ENCODE peak calls at places on chromosomes 13 and 19, in seven cellular contexts. F is NCI-H1436; L is non-pigmented ciliary epithelial cell; B is neural progenitor cell; U is stimulated activated CD4-positive, alpha-beta T cell treated with anti-CD3 and anti-CD28 coated beads, Interleukin-4, amount 100 ng/mL, for 24 hours; Z is A172; J is ecto neural progenitor cell. K is an unnamed sample.

GRCh38 chr19:19647037-19647835 is 3.8 kb upstream of the GMIP start:
- DNase-seq in F (no peak), L (no peak), B (no peak), U (no peak), Z (no peak), J (no peak), K (no peak)

GRCh38 chr19:40270362-40271089 is 14.6 kb downstream of the AKT2 start:
- DNase-seq in F (no peak), L (no peak), B (peak; percentile 39), U (no peak), Z (no peak), J (peak; percentile 48), K (peak; percentile 51)

GRCh38 chr13:112441779-112442310 is 65.7 kb downstream of the SPACA7 start:
- DNase-seq in F (no peak), L (no peak), B (no peak), U (no peak), Z (no peak), J (peak; percentile 43), K (peak; percentile 35)

GRCh38 chr19:58181902-58182576 is 822 bp upstream of the ZNF274 start:
- DNase-seq in F (peak; percentile 25), L (no peak), B (peak; percentile 47), U (peak; percentile 69), Z (peak; percentile 49), J (peak; percentile 49), K (peak; percentile 59)

GRCh38 chr13:20174656-20175405 is 14.0 kb upstream of the GJA3 start:
- DNase-seq in F (no peak), L (peak; percentile 61), B (no peak), U (peak; percentile 83), Z (peak; percentile 95), J (no peak), K (peak; percentile 96)

GRCh38 chr19:58586131-58586765 is 13.1 kb upstream of the MZF1 start:
- DNase-seq in F (no peak), L (no peak), B (no peak), U (peak; percentile 3), Z (no peak), J (peak; percentile 29), K (peak; percentile 41)

GRCh38 chr19:1935484-1936208 is 5.3 kb upstream of the CSNK1G2 start:
- DNase-seq in F (no peak), L (no peak), B (no peak), U (no peak), Z (peak; percentile 35), J (no peak), K (no peak)

GRCh38 chr19:40090256-40091204 is at the start of gene ZNF780A:
- DNase-seq in F (peak; percentile 42), L (no peak), B (peak; percentile 84), U (peak; percentile 80), Z (peak; percentile 57), J (peak; percentile 92), K (peak; percentile 93)

GRCh38 chr19:57263244-57263643 is 17.0 kb upstream of the ZNF460 start:
- DNase-seq in F (no peak), L (no peak), B (no peak), U (no peak), Z (no peak), J (no peak), K (peak; percentile 39)

GRCh38 chr19:35224681-35225604 is 3.6 kb downstream of the FAM187B start:
- DNase-seq in F (no peak), L (no peak), B (no peak), U (peak; percentile 3), Z (no peak), J (peak; percentile 46), K (peak; percentile 48)

GRCh38 chr13:110347535-110348308 is 40.6 kb downstream of the COL4A2 start:
- DNase-seq in F (no peak), L (no peak), B (no peak), U (no peak), Z (peak; percentile 89), J (no peak), K (peak; percentile 96)

GRCh38 chr13:111159362-111160320 is 44.5 kb downstream of the ARHGEF7 start:
- DNase-seq in F (no peak), L (no peak), B (no peak), U (no peak), Z (no peak), J (no peak), K (no peak)

GRCh38 chr19:1754651-1755466 is 1.6 kb downstream of the ONECUT3 start:
- DNase-seq in F (no peak), L (no peak), B (peak; percentile 70), U (no peak), Z (no peak), J (no peak), K (no peak)

GRCh38 chr13:46342538-46342937 is 44.5 kb downstream of the RUBCNL start:
- DNase-seq in F (no peak), L (no peak), B (no peak), U (no peak), Z (no peak), J (no peak), K (no peak)

GRCh38 chr13:79548886-79549285 is 67.9 kb downstream of the NDFIP2 start:
- DNase-seq in F (no peak), L (no peak), B (no peak), U (no peak), Z (no peak), J (no peak), K (no peak)

GRCh38 chr19:4676955-4677731 is 7.0 kb upstream of the MYDGF start:
- DNase-seq in F (peak; percentile 23), L (no peak), B (peak; percentile 84), U (peak; percentile 29), Z (peak; percentile 69), J (peak; percentile 76), K (peak; percentile 84)

GRCh38 chr19:51503428-51503827 is 1.8 kb upstream of the SIGLEC12 start:
- DNase-seq in F (no peak), L (no peak), B (no peak), U (no peak), Z (no peak), J (no peak), K (no peak)

GRCh38 chr19:39085392-39085791 is 1.2 kb downstream of the ACP7 start:
- DNase-seq in F (no peak), L (no peak), B (no peak), U (no peak), Z (no peak), J (no peak), K (no peak)

GRCh38 chr19:55638864-55639359 is 1.9 kb upstream of the ZNF580 start:
- DNase-seq in F (no peak), L (no peak), B (peak; percentile 52), U (peak; percentile 67), Z (peak; percentile 69), J (no peak), K (no peak)

K was measured in islet precursor cell.